ENCODE peak calls at places on chromosomes 2 and 18, in ten cellular contexts. W is Peyer's patch, O is prostate gland, F is stomach, P is suprapubic skin, S is endothelial cell of umbilical vein, C is K562, U is A549, X is GM12891, N is body of pancreas. H is an unnamed sample.
A peak's percentile ranks its signal among the peaks of the same experiment; 100 is the strongest.

GRCh38 chr2:227155395-227155794 is 8.6 kb downstream of the COL4A4 start:
- DNase-seq in P (no peak), U (no peak), W (no peak), O (no peak), S (no peak), N (no peak), F (no peak), X (no peak), C (no peak), H (no peak)

GRCh38 chr2:188276255-188276654 is 15.4 kb upstream of the GULP1 start:
- DNase-seq in U (no peak), S (no peak), F (no peak), W (no peak), X (no peak), C (no peak), O (no peak), N (no peak), P (no peak), H (no peak)

GRCh38 chr18:21433436-21433835 is 167.1 kb downstream of the ESCO1 start:
- DNase-seq in W (no peak), C (no peak), O (no peak), X (no peak), P (no peak), S (no peak), F (no peak), N (no peak), U (no peak), H (no peak)

GRCh38 chr2:28716265-28716865 is 35.3 kb upstream of the PPP1CB start:
- DNase-seq in X (no peak), F (peak; percentile 34), C (no peak), O (peak; percentile 93), S (peak; percentile 88), N (peak; percentile 26), P (peak; percentile 72), W (peak; percentile 60), U (peak; percentile 76), H (peak; percentile 46)

GRCh38 chr2:150100311-150100710 is 387.2 kb downstream of the RND3 start:
- DNase-seq in W (no peak), F (no peak), X (no peak), C (no peak), S (no peak), O (no peak), N (no peak), U (no peak), P (no peak), H (no peak)

GRCh38 chr2:674319-674985 is 2.8 kb downstream of the TMEM18 start:
- DNase-seq in S (no peak), X (no peak), C (no peak), U (no peak), W (no peak), P (no peak), F (no peak), N (no peak), O (no peak), H (no peak)

GRCh38 chr2:227460079-227460485 is 11.9 kb upstream of the AGFG1 start:
- DNase-seq in W (no peak), X (no peak), U (no peak), C (no peak), F (no peak), N (no peak), O (no peak), P (no peak), S (no peak), H (peak; percentile 84)

GRCh38 chr2:118850171-118850900 is 2.9 kb upstream of the EN1 start:
- DNase-seq in U (no peak), N (no peak), C (no peak), X (no peak), S (no peak), O (no peak), F (no peak), W (peak; percentile 18), P (no peak), H (no peak)

GRCh38 chr18:44552706-44553105 is 128.0 kb upstream of the SETBP1 start:
- DNase-seq in X (no peak), C (no peak), O (no peak), P (no peak), N (no peak), W (no peak), U (no peak), S (no peak), F (no peak), H (no peak)

GRCh38 chr2:46181789-46182530 is 115.2 kb upstream of the EPAS1 start:
- DNase-seq in N (no peak), F (no peak), X (no peak), P (no peak), C (no peak), O (no peak), S (no peak), U (no peak), W (peak; percentile 38), H (no peak)

GRCh38 chr2:228084717-228085116 is 96.8 kb downstream of the SPHKAP start:
- DNase-seq in N (no peak), S (no peak), U (no peak), O (no peak), C (no peak), P (no peak), X (no peak), F (no peak), W (no peak), H (no peak)

GRCh38 chr2:214547931-214548330 is 137.1 kb downstream of the VWC2L start:
- DNase-seq in P (no peak), C (no peak), U (no peak), O (no peak), N (no peak), X (no peak), S (no peak), W (no peak), F (no peak), H (no peak)

GRCh38 chr2:233438573-233439147 is 84.4 kb downstream of the DGKD start:
- DNase-seq in C (no peak), U (no peak), O (no peak), P (peak; percentile 24), X (no peak), S (no peak), F (peak; percentile 66), W (no peak), N (no peak), H (peak; percentile 66)

GRCh38 chr18:69400253-69400975 is at the start of gene DOK6:
- DNase-seq in N (peak; percentile 40), X (no peak), C (no peak), O (no peak), W (no peak), U (peak; percentile 16), P (no peak), S (peak; percentile 53), F (no peak), H (peak; percentile 65)

GRCh38 chr18:23306842-23307241 is 146.2 kb upstream of the RIOK3 start:
- DNase-seq in U (no peak), C (no peak), S (peak; percentile 23), N (no peak), X (no peak), O (no peak), P (no peak), F (no peak), W (no peak), H (no peak)

DNA sequence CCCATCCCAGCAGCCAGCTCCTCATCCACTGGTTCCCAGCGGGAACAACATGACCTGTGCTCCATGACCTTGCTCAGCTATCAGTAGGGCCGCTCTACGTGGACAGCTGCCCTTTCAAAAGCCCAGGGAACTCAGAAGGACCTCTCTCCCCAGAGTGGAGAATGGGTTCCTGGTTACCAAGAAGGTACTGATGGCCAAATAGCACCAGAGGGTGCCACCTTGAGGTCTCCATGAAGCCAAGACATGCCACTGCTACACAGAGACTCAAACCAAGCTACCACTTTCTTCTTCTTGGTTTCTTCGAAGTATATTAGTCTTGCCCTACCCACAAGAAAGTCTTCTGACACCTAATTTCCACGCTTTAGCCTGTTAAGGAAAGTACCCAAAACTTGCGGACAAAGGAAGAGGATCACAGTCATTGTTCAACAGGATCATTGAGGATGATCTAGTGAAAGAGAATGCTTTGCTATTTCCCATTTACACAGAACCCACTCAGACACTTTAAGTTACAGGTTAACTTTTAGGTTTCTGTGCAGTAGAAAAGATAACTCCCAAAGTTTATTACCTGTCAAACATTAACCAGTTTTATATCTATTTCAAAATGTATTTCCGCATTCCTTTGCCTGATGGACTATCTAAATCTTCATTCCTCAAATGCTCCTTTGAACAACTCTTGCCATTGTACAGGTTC is 102.3 kb downstream of the ALPK2 start:
- DNase-seq in X (no peak), W (no peak), O (no peak), U (peak; percentile 88), F (no peak), N (no peak), C (no peak), S (no peak), P (no peak), H (no peak)
- TF ChIP-seq POLR2A in X (no peak), W (no peak), O (no peak), U (no peak), F (no peak), N (no peak), C (no peak), S (no peak), P (no peak), H (no peak)

GRCh38 chr2:66432801-66433694 is 1.9 kb upstream of the MEIS1 start:
- DNase-seq in N (peak; percentile 96), C (peak; percentile 87), P (peak; percentile 93), W (peak; percentile 76), F (peak; percentile 88), X (no peak), S (peak; percentile 95), O (peak; percentile 83), U (peak; percentile 93), H (peak; percentile 82)
- TF ChIP-seq POLR2A in N (no peak), C (no peak), P (no peak), W (no peak), F (no peak), X (no peak), S (no peak), O (peak; percentile 58), U (no peak), H (no peak)

DNA sequence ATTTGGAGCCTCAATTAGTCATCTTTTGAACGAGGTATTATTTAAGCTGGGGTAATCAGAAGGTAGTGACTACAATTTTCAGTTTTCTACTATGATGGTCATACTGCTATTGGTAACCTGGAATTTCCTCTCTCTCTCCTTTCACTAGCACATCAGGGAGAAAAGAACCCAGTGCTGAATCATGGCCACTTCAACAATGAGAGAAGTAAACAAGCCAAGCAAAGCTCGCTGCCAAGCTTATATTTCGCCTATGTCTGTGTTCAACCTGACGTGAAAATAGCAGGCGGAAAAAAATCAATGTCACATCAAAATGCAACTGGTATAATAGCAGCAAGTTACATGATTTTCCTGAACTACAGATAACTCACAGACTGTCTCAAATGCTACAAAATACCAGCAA is 38.2 kb downstream of the RNF152 start:
- DNase-seq in S (peak; percentile 56), U (no peak), O (no peak), X (no peak), N (no peak), P (no peak), W (no peak), C (no peak), F (no peak), H (no peak)
- TF ChIP-seq POLR2A in S (no peak), U (no peak), O (no peak), X (no peak), N (no peak), P (no peak), W (no peak), C (no peak), F (no peak), H (no peak)

GRCh38 chr2:73111300-73112025 is 1.3 kb downstream of the RAB11FIP5 start:
- DNase-seq in U (peak; percentile 61), O (no peak), W (peak; percentile 52), P (no peak), S (peak; percentile 77), F (peak; percentile 54), X (no peak), C (peak; percentile 43), N (peak; percentile 56), H (peak; percentile 83)
- TF ChIP-seq POLR2A in U (no peak), O (peak; percentile 35), W (no peak), P (no peak), S (peak; percentile 84), F (no peak), X (no peak), C (no peak), N (peak; percentile 47), H (no peak)

H was measured in spleen.